ENCODE peak calls at places on chromosomes 2 and 18, in ten cellular contexts. R, B, G, A, Z, W, L, C, X and D are unnamed samples.
A peak's percentile ranks its signal among the peaks of the same experiment; 100 is the strongest.

GRCh38 chr2:3778841-3779505 is 75.6 kb downstream of the DCDC2C start:
- DNase-seq in R (no peak), B (no peak), G (no peak), A (no peak), Z (no peak), W (no peak), L (no peak), C (no peak), X (no peak), D (peak; percentile 43)

GRCh38 chr2:108240966-108241365 is 1.2 kb downstream of the SULT1C3 start:
- DNase-seq in R (no peak), B (no peak), G (no peak), A (no peak), Z (no peak), W (no peak), L (no peak), C (no peak), X (no peak), D (no peak)

GRCh38 chr2:161204846-161205245 is 44.6 kb downstream of the TANK start:
- DNase-seq in R (no peak), B (no peak), G (no peak), A (no peak), Z (no peak), W (no peak), L (no peak), C (no peak), X (no peak), D (no peak)

GRCh38 chr18:10015941-10016819 is 102.4 kb downstream of the VAPA start:
- DNase-seq in R (peak; percentile 90), B (no peak), G (no peak), A (no peak), Z (no peak), W (no peak), L (peak; percentile 35), C (no peak), X (no peak), D (no peak)

GRCh38 chr2:64646007-64646880 is 7.5 kb downstream of the SERTAD2 start:
- DNase-seq in R (peak; percentile 77), B (peak; percentile 83), G (peak; percentile 89), A (peak; percentile 69), Z (peak; percentile 81), W (peak; percentile 85), L (peak; percentile 82), C (peak; percentile 89), X (peak; percentile 91), D (peak; percentile 93)

GRCh38 chr2:100427627-100428258 is 10.3 kb upstream of the CHST10 start:
- DNase-seq in R (peak; percentile 42), B (peak; percentile 59), G (no peak), A (no peak), Z (peak; percentile 57), W (peak; percentile 39), L (peak; percentile 63), C (peak; percentile 57), X (peak; percentile 78), D (no peak)

GRCh38 chr18:27803957-27804356 is 373.0 kb downstream of the CDH2 start:
- DNase-seq in R (no peak), B (no peak), G (no peak), A (no peak), Z (no peak), W (no peak), L (no peak), C (no peak), X (no peak), D (no peak)

GRCh38 chr18:44880170-44880569 is 199.5 kb downstream of the SETBP1 start:
- DNase-seq in R (peak; percentile 35), B (no peak), G (no peak), A (no peak), Z (no peak), W (no peak), L (no peak), C (no peak), X (no peak), D (no peak)

GRCh38 chr2:96967964-96968363 is 18.4 kb downstream of the FAM178B start:
- DNase-seq in R (no peak), B (no peak), G (no peak), A (no peak), Z (no peak), W (no peak), L (no peak), C (no peak), X (no peak), D (no peak)

GRCh38 chr2:181781082-181781786 is 100.9 kb upstream of the NEUROD1 start:
- DNase-seq in R (no peak), B (peak; percentile 28), G (no peak), A (no peak), Z (no peak), W (no peak), L (no peak), C (no peak), X (no peak), D (no peak)

GRCh38 chr2:124572953-124573634 is 548.0 kb downstream of the CNTNAP5 start:
- DNase-seq in R (no peak), B (no peak), G (no peak), A (no peak), Z (no peak), W (no peak), L (no peak), C (no peak), X (no peak), D (no peak)

GRCh38 chr18:13627639-13628038 is 98.7 kb downstream of the FAM210A start:
- DNase-seq in R (no peak), B (no peak), G (no peak), A (no peak), Z (no peak), W (no peak), L (no peak), C (no peak), X (no peak), D (no peak)

GRCh38 chr2:16635796-16636699 is 29.6 kb downstream of the CYRIA start:
- DNase-seq in R (no peak), B (no peak), G (no peak), A (no peak), Z (no peak), W (no peak), L (peak; percentile 47), C (no peak), X (no peak), D (no peak)

GRCh38 chr2:63613391-63613901 is 24.7 kb downstream of the MDH1 start:
- DNase-seq in R (no peak), B (no peak), G (no peak), A (no peak), Z (no peak), W (no peak), L (no peak), C (no peak), X (no peak), D (no peak)

GRCh38 chr2:121866789-121867188 is 111.3 kb downstream of the TSN start:
- DNase-seq in R (no peak), B (no peak), G (no peak), A (no peak), Z (no peak), W (no peak), L (no peak), C (no peak), X (no peak), D (no peak)

GRCh38 chr2:180776924-180777323 is 203.5 kb upstream of the UBE2E3 start:
- DNase-seq in R (peak; percentile 23), B (no peak), G (no peak), A (no peak), Z (no peak), W (no peak), L (no peak), C (no peak), X (no peak), D (no peak)

GRCh38 chr2:101750688-101751087 is 53.2 kb downstream of the MAP4K4 start:
- DNase-seq in R (no peak), B (no peak), G (no peak), A (no peak), Z (no peak), W (no peak), L (no peak), C (no peak), X (no peak), D (no peak)
- H3K4me1 ChIP-seq in R (peaks cover 38% of the 10 kb centered on the region), B (peaks cover 80% of the 10 kb centered on the region), G (peaks cover 75% of the 10 kb centered on the region), A (peaks cover 39% of the 10 kb centered on the region), Z (peaks cover 14% of the 10 kb centered on the region), W (peaks cover 5% of the 10 kb centered on the region), L (peaks cover 61% of the 10 kb centered on the region), C (peaks cover 79% of the 10 kb centered on the region), X (peaks cover 62% of the 10 kb centered on the region), D (peaks cover 77% of the 10 kb centered on the region)

DNA sequence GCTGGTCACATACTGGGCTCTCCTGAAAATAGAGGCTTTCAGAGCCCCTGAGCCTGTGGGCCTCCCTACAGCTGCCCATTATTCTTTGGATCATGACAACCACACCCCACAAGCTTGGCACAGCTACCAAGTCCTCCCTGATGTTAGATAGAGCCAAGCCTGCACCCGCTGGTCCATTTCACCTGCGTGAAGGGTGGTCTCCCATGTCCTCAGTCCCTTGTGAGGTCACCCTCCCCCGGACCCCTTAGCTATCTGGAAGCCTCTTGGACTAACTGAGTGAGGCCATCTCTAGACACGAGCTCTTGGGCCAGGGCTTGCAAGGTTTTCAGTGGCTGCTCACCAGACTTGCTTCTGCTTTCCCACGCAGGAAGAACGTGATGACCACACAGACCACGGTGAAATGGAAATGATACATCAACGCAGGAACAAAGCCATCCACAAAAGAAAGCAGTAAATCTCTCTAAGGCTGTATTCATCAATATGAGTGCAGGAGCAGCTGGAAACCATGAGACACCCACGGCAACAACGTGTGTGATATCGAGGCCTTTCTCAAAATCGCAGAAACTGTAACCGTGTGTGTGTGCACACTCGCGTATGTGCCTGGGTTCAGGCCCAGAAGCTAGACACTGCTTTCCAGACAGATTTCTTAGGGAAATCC is 10.1 kb upstream of the MAL start:
- DNase-seq in R (no peak), B (no peak), G (no peak), A (no peak), Z (no peak), W (no peak), L (no peak), C (no peak), X (no peak), D (no peak)
- TF ChIP-seq CTCF in R (no peak), B (no peak), G (no peak), A (no peak), Z (no peak), W (no peak), L (no peak), C (no peak), X (no peak), D (no peak)

GRCh38 chr2:197130318-197130717 is 180.3 kb downstream of the ANKRD44 start:
- DNase-seq in R (no peak), B (no peak), G (no peak), A (peak; percentile 77), Z (no peak), W (no peak), L (peak; percentile 79), C (no peak), X (no peak), D (no peak)
- H3K27ac ChIP-seq in R (no peak overlapping the region), B (no peak overlapping the region), G (no peak overlapping the region), A (peak overlapping the region; percentile 86), Z (no peak overlapping the region), W (no peak overlapping the region), L (peak overlapping the region; percentile 96), C (peak overlapping the region; percentile 23), X (no peak overlapping the region), D (no peak overlapping the region)

DNA sequence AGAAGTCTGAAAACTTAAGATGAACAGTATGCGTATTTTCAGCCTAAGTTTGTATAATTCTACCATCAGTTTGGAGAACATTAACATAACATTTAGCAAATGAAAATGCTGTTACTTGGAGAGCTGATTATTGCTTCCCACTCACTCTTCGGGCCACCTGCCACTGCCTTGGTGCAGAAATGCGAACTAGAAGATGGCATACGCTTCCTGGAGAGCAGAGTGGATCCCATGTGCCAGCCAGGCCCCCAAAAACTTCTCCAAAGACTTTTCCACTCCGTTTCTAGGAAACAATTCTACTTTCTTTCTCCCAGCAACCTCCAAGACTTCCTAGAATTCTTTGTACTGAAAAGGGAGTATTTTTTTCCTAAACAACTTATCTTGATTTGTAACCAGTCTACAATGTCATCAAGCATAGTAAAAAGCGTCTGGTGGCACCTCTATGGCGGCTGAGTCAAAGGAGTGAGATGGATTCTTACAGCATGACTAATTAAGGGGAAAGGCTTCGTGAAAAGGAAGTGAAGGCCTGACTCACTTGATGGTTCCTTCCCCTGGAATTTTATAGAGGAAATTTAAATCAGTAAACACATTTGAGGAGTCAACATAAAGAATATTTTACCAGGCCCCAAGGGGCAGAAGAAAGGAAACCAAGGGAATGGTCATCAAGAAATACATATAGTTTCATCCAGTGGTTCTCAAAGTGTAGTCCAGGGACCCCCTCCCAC is 36.6 kb downstream of the FEZ2 start:
- DNase-seq in R (peak; percentile 86), B (peak; percentile 89), G (no peak), A (no peak), Z (no peak), W (no peak), L (no peak), C (no peak), X (no peak), D (no peak)
- H3K4me1 ChIP-seq in R (peaks cover 22% of the 10 kb centered on the region), B (peaks cover 70% of the 10 kb centered on the region), G (peaks cover 44% of the 10 kb centered on the region), A (no peaks in the 10 kb centered on the region), Z (peaks cover 7% of the 10 kb centered on the region), W (no peaks in the 10 kb centered on the region), L (no peaks in the 10 kb centered on the region), C (peaks cover 24% of the 10 kb centered on the region), X (peaks cover 10% of the 10 kb centered on the region), D (no peaks in the 10 kb centered on the region)